ENCODE peak calls at places on chromosomes 12 and 14, in eight cellular contexts. One of them, this sample, is unnamed.

GRCh38 chr14:104794641-104795467 is 694 bp downstream of the AKT1 start:
- DNase-seq in adrenal gland: peak; percentile 64
- DNase-seq in CD8-positive, alpha-beta memory T cell: peak; percentile 25
- DNase-seq in uterus: no peak
- DNase-seq in right cardiac atrium: no peak
- DNase-seq in mucosa of descending colon: no peak
- DNase-seq in upper lobe of left lung: peak; percentile 92
- DNase-seq in left lung: peak; percentile 91
- DNase-seq in this sample: peak; percentile 32

GRCh38 chr14:99427632-99428315 is 52.9 kb downstream of the SETD3 start:
- DNase-seq in adrenal gland: no peak
- DNase-seq in CD8-positive, alpha-beta memory T cell: no peak
- DNase-seq in uterus: no peak
- DNase-seq in right cardiac atrium: no peak
- DNase-seq in mucosa of descending colon: no peak
- DNase-seq in upper lobe of left lung: no peak
- DNase-seq in left lung: no peak
- DNase-seq in this sample: no peak

GRCh38 chr14:69657961-69658360 is 46.6 kb downstream of the SUSD6 start:
- DNase-seq in adrenal gland: peak; percentile 42
- DNase-seq in CD8-positive, alpha-beta memory T cell: no peak
- DNase-seq in uterus: no peak
- DNase-seq in right cardiac atrium: no peak
- DNase-seq in mucosa of descending colon: peak; percentile 75
- DNase-seq in upper lobe of left lung: no peak
- DNase-seq in left lung: no peak
- DNase-seq in this sample: peak; percentile 86

GRCh38 chr14:76968621-76969063 is 59.9 kb downstream of the IRF2BPL start:
- DNase-seq in adrenal gland: no peak
- DNase-seq in CD8-positive, alpha-beta memory T cell: no peak
- DNase-seq in uterus: no peak
- DNase-seq in right cardiac atrium: no peak
- DNase-seq in mucosa of descending colon: no peak
- DNase-seq in upper lobe of left lung: no peak
- DNase-seq in left lung: no peak
- DNase-seq in this sample: no peak

GRCh38 chr14:50272498-50272897 is 39.5 kb downstream of the L2HGDH start:
- DNase-seq in adrenal gland: no peak
- DNase-seq in CD8-positive, alpha-beta memory T cell: no peak
- DNase-seq in uterus: no peak
- DNase-seq in right cardiac atrium: no peak
- DNase-seq in mucosa of descending colon: no peak
- DNase-seq in upper lobe of left lung: no peak
- DNase-seq in left lung: no peak
- DNase-seq in this sample: no peak

GRCh38 chr14:72892879-72893635 is 844 bp downstream of the DPF3 start:
- DNase-seq in adrenal gland: peak; percentile 28
- DNase-seq in CD8-positive, alpha-beta memory T cell: peak; percentile 42
- DNase-seq in uterus: peak; percentile 16
- DNase-seq in right cardiac atrium: peak; percentile 23
- DNase-seq in mucosa of descending colon: peak; percentile 56
- DNase-seq in upper lobe of left lung: peak; percentile 85
- DNase-seq in left lung: peak; percentile 78
- DNase-seq in this sample: peak; percentile 27

GRCh38 chr14:23396126-23396525 is 11.9 kb downstream of the MYH6 start:
- DNase-seq in adrenal gland: no peak
- DNase-seq in CD8-positive, alpha-beta memory T cell: no peak
- DNase-seq in uterus: no peak
- DNase-seq in right cardiac atrium: no peak
- DNase-seq in mucosa of descending colon: no peak
- DNase-seq in upper lobe of left lung: no peak
- DNase-seq in left lung: no peak
- DNase-seq in this sample: no peak

GRCh38 chr12:74624206-74624605 is 86.6 kb downstream of the ATXN7L3B start:
- DNase-seq in adrenal gland: no peak
- DNase-seq in CD8-positive, alpha-beta memory T cell: no peak
- DNase-seq in uterus: no peak
- DNase-seq in right cardiac atrium: no peak
- DNase-seq in mucosa of descending colon: no peak
- DNase-seq in upper lobe of left lung: no peak
- DNase-seq in left lung: no peak
- DNase-seq in this sample: no peak

GRCh38 chr12:50200507-50201273 is 33.5 kb upstream of the CERS5 start:
- DNase-seq in adrenal gland: no peak
- DNase-seq in CD8-positive, alpha-beta memory T cell: no peak
- DNase-seq in uterus: no peak
- DNase-seq in right cardiac atrium: no peak
- DNase-seq in mucosa of descending colon: no peak
- DNase-seq in upper lobe of left lung: no peak
- DNase-seq in left lung: no peak
- DNase-seq in this sample: no peak

GRCh38 chr14:75566321-75566720 is 12.1 kb upstream of the FLVCR2 start:
- DNase-seq in adrenal gland: no peak
- DNase-seq in CD8-positive, alpha-beta memory T cell: peak; percentile 32
- DNase-seq in uterus: no peak
- DNase-seq in right cardiac atrium: no peak
- DNase-seq in mucosa of descending colon: no peak
- DNase-seq in upper lobe of left lung: no peak
- DNase-seq in left lung: no peak
- DNase-seq in this sample: no peak

GRCh38 chr14:102316048-102316745 is 3.3 kb upstream of the ZNF839 start:
- DNase-seq in adrenal gland: no peak
- DNase-seq in CD8-positive, alpha-beta memory T cell: no peak
- DNase-seq in uterus: peak; percentile 39
- DNase-seq in right cardiac atrium: no peak
- DNase-seq in mucosa of descending colon: no peak
- DNase-seq in upper lobe of left lung: no peak
- DNase-seq in left lung: no peak
- DNase-seq in this sample: no peak

GRCh38 chr12:109619002-109619604 is 45.5 kb downstream of the MVK start:
- DNase-seq in adrenal gland: no peak
- DNase-seq in CD8-positive, alpha-beta memory T cell: no peak
- DNase-seq in uterus: no peak
- DNase-seq in right cardiac atrium: no peak
- DNase-seq in mucosa of descending colon: no peak
- DNase-seq in upper lobe of left lung: no peak
- DNase-seq in left lung: no peak
- DNase-seq in this sample: no peak

GRCh38 chr14:102516531-102517411 is 7.2 kb upstream of the ANKRD9 start:
- DNase-seq in adrenal gland: peak; percentile 66
- DNase-seq in CD8-positive, alpha-beta memory T cell: peak; percentile 62
- DNase-seq in uterus: peak; percentile 67
- DNase-seq in right cardiac atrium: no peak
- DNase-seq in mucosa of descending colon: peak; percentile 69
- DNase-seq in upper lobe of left lung: peak; percentile 96
- DNase-seq in left lung: peak; percentile 94
- DNase-seq in this sample: peak; percentile 55

GRCh38 chr12:82522285-82522684 is 164.0 kb downstream of the METTL25 start:
- DNase-seq in adrenal gland: no peak
- DNase-seq in CD8-positive, alpha-beta memory T cell: no peak
- DNase-seq in uterus: no peak
- DNase-seq in right cardiac atrium: no peak
- DNase-seq in mucosa of descending colon: no peak
- DNase-seq in upper lobe of left lung: no peak
- DNase-seq in left lung: no peak
- DNase-seq in this sample: no peak
- H3K4me1 ChIP-seq in adrenal gland: no peaks in the 10 kb centered on the region
- H3K4me1 ChIP-seq in CD8-positive, alpha-beta memory T cell: no peaks in the 10 kb centered on the region
- H3K4me1 ChIP-seq in uterus: no peaks in the 10 kb centered on the region
- H3K4me1 ChIP-seq in right cardiac atrium: no peaks in the 10 kb centered on the region
- H3K4me1 ChIP-seq in mucosa of descending colon: peaks cover 3% of the 10 kb centered on the region
- H3K4me1 ChIP-seq in upper lobe of left lung: no peaks in the 10 kb centered on the region
- H3K4me1 ChIP-seq in left lung: no peaks in the 10 kb centered on the region
- H3K4me1 ChIP-seq in this sample: peaks cover 2% of the 10 kb centered on the region

GRCh38 chr14:61672796-61673195 is 22.5 kb upstream of the HIF1A start:
- DNase-seq in adrenal gland: no peak
- DNase-seq in CD8-positive, alpha-beta memory T cell: no peak
- DNase-seq in uterus: no peak
- DNase-seq in right cardiac atrium: no peak
- DNase-seq in mucosa of descending colon: no peak
- DNase-seq in upper lobe of left lung: no peak
- DNase-seq in left lung: no peak
- DNase-seq in this sample: no peak

GRCh38 chr14:61673305-61673704 is 22.0 kb upstream of the HIF1A start:
- DNase-seq in adrenal gland: no peak
- DNase-seq in CD8-positive, alpha-beta memory T cell: no peak
- DNase-seq in uterus: no peak
- DNase-seq in right cardiac atrium: no peak
- DNase-seq in mucosa of descending colon: no peak
- DNase-seq in upper lobe of left lung: no peak
- DNase-seq in left lung: no peak
- DNase-seq in this sample: no peak

GRCh38 chr14:61670576-61670975 is 24.7 kb upstream of the HIF1A start:
- DNase-seq in adrenal gland: no peak
- DNase-seq in CD8-positive, alpha-beta memory T cell: no peak
- DNase-seq in uterus: no peak
- DNase-seq in right cardiac atrium: no peak
- DNase-seq in mucosa of descending colon: no peak
- DNase-seq in upper lobe of left lung: no peak
- DNase-seq in left lung: no peak
- DNase-seq in this sample: no peak

GRCh38 chr14:61668267-61668666 is 27.0 kb upstream of the HIF1A start:
- DNase-seq in adrenal gland: no peak
- DNase-seq in CD8-positive, alpha-beta memory T cell: no peak
- DNase-seq in uterus: no peak
- DNase-seq in right cardiac atrium: no peak
- DNase-seq in mucosa of descending colon: no peak
- DNase-seq in upper lobe of left lung: no peak
- DNase-seq in left lung: no peak
- DNase-seq in this sample: peak; percentile 36

GRCh38 chr14:61671086-61671485 is 24.2 kb upstream of the HIF1A start:
- DNase-seq in adrenal gland: no peak
- DNase-seq in CD8-positive, alpha-beta memory T cell: peak; percentile 79
- DNase-seq in uterus: no peak
- DNase-seq in right cardiac atrium: no peak
- DNase-seq in mucosa of descending colon: no peak
- DNase-seq in upper lobe of left lung: no peak
- DNase-seq in left lung: no peak
- DNase-seq in this sample: peak; percentile 13
- H3K4me3 ChIP-seq in adrenal gland: no peak overlapping the region
- H3K4me3 ChIP-seq in CD8-positive, alpha-beta memory T cell: peak overlapping the region; percentile 49
- H3K4me3 ChIP-seq in uterus: no peak overlapping the region
- H3K4me3 ChIP-seq in right cardiac atrium: no peak overlapping the region
- H3K4me3 ChIP-seq in mucosa of descending colon: no peak overlapping the region
- H3K4me3 ChIP-seq in upper lobe of left lung: no peak overlapping the region
- H3K4me3 ChIP-seq in left lung: no peak overlapping the region
- H3K4me3 ChIP-seq in this sample: no peak overlapping the region

GRCh38 chr14:58138065-58138718 is 13.8 kb downstream of the ARMH4 start:
- DNase-seq in adrenal gland: no peak
- DNase-seq in CD8-positive, alpha-beta memory T cell: no peak
- DNase-seq in uterus: no peak
- DNase-seq in right cardiac atrium: no peak
- DNase-seq in mucosa of descending colon: no peak
- DNase-seq in upper lobe of left lung: no peak
- DNase-seq in left lung: no peak
- DNase-seq in this sample: peak; percentile 12
- H3K4me1 ChIP-seq in adrenal gland: no peaks in the 10 kb centered on the region
- H3K4me1 ChIP-seq in CD8-positive, alpha-beta memory T cell: no peaks in the 10 kb centered on the region
- H3K4me1 ChIP-seq in uterus: no peaks in the 10 kb centered on the region
- H3K4me1 ChIP-seq in right cardiac atrium: peaks cover 3% of the 10 kb centered on the region
- H3K4me1 ChIP-seq in mucosa of descending colon: no peaks in the 10 kb centered on the region
- H3K4me1 ChIP-seq in upper lobe of left lung: no peaks in the 10 kb centered on the region
- H3K4me1 ChIP-seq in left lung: no peaks in the 10 kb centered on the region
- H3K4me1 ChIP-seq in this sample: no peaks in the 10 kb centered on the region

DNA sequence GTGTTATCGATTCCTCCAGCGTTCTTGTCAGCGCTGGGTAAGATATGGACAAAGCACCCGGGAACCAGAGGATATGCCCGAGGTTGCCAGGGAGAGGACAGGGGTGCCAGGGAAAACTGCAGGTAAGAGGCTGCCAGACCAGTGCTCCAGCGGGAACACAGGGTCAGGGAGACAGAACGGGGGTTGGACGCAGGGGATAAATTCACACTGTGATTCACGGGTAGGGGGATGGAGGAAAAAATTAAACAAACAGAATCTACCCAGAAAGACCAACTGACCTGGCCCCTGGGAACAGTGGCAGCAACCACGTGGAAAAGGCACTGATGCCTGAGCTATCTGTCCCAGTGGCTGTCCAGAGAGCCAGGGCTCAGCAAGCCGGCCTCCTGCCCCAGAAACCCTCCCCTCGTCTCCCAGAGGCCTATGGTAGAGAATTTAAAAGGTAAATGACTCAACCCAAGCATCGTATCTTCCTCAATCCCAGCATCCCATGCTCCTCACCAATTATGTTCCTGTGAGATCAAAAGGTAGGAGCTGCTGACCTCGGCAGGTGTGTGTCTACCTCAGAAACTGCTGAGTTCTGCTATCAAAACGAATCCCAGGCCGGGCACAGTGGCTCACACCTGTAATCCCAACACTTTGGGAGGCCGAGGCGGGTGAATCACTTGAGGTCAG is 49.4 kb downstream of the FOXN3 start:
- DNase-seq in adrenal gland: no peak
- DNase-seq in CD8-positive, alpha-beta memory T cell: no peak
- DNase-seq in uterus: no peak
- DNase-seq in right cardiac atrium: no peak
- DNase-seq in mucosa of descending colon: no peak
- DNase-seq in upper lobe of left lung: no peak
- DNase-seq in left lung: no peak
- DNase-seq in this sample: peak; percentile 44
- H3K4me3 ChIP-seq in adrenal gland: no peak overlapping the region
- H3K4me3 ChIP-seq in CD8-positive, alpha-beta memory T cell: no peak overlapping the region
- H3K4me3 ChIP-seq in uterus: no peak overlapping the region
- H3K4me3 ChIP-seq in right cardiac atrium: no peak overlapping the region
- H3K4me3 ChIP-seq in mucosa of descending colon: no peak overlapping the region
- H3K4me3 ChIP-seq in upper lobe of left lung: no peak overlapping the region
- H3K4me3 ChIP-seq in left lung: no peak overlapping the region
- H3K4me3 ChIP-seq in this sample: peak overlapping the region; percentile 17

DNA sequence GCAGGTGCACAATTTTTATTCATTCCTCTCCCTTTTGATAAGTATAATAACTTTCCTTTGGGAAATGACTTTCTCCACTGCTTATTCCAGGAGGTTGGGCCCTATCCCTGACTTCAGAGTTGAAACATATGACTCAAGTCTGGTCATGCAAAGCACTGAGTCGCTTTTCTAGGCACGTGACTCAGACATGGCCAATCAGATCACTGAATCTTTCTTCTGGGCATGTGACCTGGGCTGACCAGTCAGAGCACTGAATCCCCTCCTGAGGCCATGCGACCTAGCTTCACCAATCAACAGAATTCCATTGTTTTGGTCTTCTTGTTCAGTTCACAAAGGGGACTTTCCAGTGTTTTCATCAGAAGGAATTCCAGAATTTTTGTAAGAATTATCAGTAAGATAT is 377.1 kb upstream of the KITLG start:
- DNase-seq in adrenal gland: no peak
- DNase-seq in CD8-positive, alpha-beta memory T cell: no peak
- DNase-seq in uterus: no peak
- DNase-seq in right cardiac atrium: no peak
- DNase-seq in mucosa of descending colon: no peak
- DNase-seq in upper lobe of left lung: no peak
- DNase-seq in left lung: no peak
- DNase-seq in this sample: no peak
- H3K4me1 ChIP-seq in adrenal gland: peaks cover 6% of the 10 kb centered on the region
- H3K4me1 ChIP-seq in CD8-positive, alpha-beta memory T cell: no peaks in the 10 kb centered on the region
- H3K4me1 ChIP-seq in uterus: no peaks in the 10 kb centered on the region
- H3K4me1 ChIP-seq in right cardiac atrium: no peaks in the 10 kb centered on the region
- H3K4me1 ChIP-seq in mucosa of descending colon: no peaks in the 10 kb centered on the region
- H3K4me1 ChIP-seq in upper lobe of left lung: no peaks in the 10 kb centered on the region
- H3K4me1 ChIP-seq in left lung: no peaks in the 10 kb centered on the region
- H3K4me1 ChIP-seq in this sample: peaks cover 3% of the 10 kb centered on the region